ENCODE peak calls at places on chromosomes 16 and 17, in ten cellular contexts. One of them, this sample, is unnamed.

GRCh38 chr16:86396918-86397317 is 113.4 kb upstream of the FOXF1 start:
- DNase-seq in amniotic stem cell: peak
- DNase-seq in K562: no peak
- DNase-seq in activated gamma-delta T cell treated with Interleukin-2 at 50 U/mL for 16 hours: no peak
- DNase-seq in T-helper 1 cell: no peak
- DNase-seq in left colon: peak
- DNase-seq in activated naive CD4-positive, alpha-beta T cell: no peak
- DNase-seq in neural crest cell: no peak
- DNase-seq in HS-5: no peak
- DNase-seq in iris pigment epithelial cell: peak
- DNase-seq in this sample: no peak

GRCh38 chr17:74919440-74920305 is 3.4 kb downstream of the USH1G start:
- DNase-seq in amniotic stem cell: no peak
- DNase-seq in K562: no peak
- DNase-seq in activated gamma-delta T cell treated with Interleukin-2 at 50 U/mL for 16 hours: no peak
- DNase-seq in T-helper 1 cell: no peak
- DNase-seq in left colon: no peak
- DNase-seq in activated naive CD4-positive, alpha-beta T cell: no peak
- DNase-seq in neural crest cell: no peak
- DNase-seq in HS-5: no peak
- DNase-seq in iris pigment epithelial cell: no peak
- DNase-seq in this sample: no peak

GRCh38 chr17:6084226-6085161 is 14.3 kb downstream of the WSCD1 start:
- DNase-seq in amniotic stem cell: no peak
- DNase-seq in K562: no peak
- DNase-seq in activated gamma-delta T cell treated with Interleukin-2 at 50 U/mL for 16 hours: no peak
- DNase-seq in T-helper 1 cell: no peak
- DNase-seq in left colon: no peak
- DNase-seq in activated naive CD4-positive, alpha-beta T cell: no peak
- DNase-seq in neural crest cell: peak
- DNase-seq in HS-5: no peak
- DNase-seq in iris pigment epithelial cell: no peak
- DNase-seq in this sample: no peak

GRCh38 chr17:33262724-33263123 is 30.4 kb downstream of the ASIC2 start:
- DNase-seq in amniotic stem cell: no peak
- DNase-seq in K562: no peak
- DNase-seq in activated gamma-delta T cell treated with Interleukin-2 at 50 U/mL for 16 hours: no peak
- DNase-seq in T-helper 1 cell: no peak
- DNase-seq in left colon: no peak
- DNase-seq in activated naive CD4-positive, alpha-beta T cell: no peak
- DNase-seq in neural crest cell: no peak
- DNase-seq in HS-5: no peak
- DNase-seq in iris pigment epithelial cell: no peak
- DNase-seq in this sample: no peak

GRCh38 chr17:20189322-20189721 is 180.2 kb downstream of the SPECC1 start:
- DNase-seq in amniotic stem cell: no peak
- DNase-seq in K562: no peak
- DNase-seq in activated gamma-delta T cell treated with Interleukin-2 at 50 U/mL for 16 hours: no peak
- DNase-seq in T-helper 1 cell: no peak
- DNase-seq in left colon: no peak
- DNase-seq in activated naive CD4-positive, alpha-beta T cell: no peak
- DNase-seq in neural crest cell: peak
- DNase-seq in HS-5: no peak
- DNase-seq in iris pigment epithelial cell: peak
- DNase-seq in this sample: no peak

GRCh38 chr16:85757341-85757822 is 6.5 kb upstream of the C16orf74 start:
- DNase-seq in amniotic stem cell: no peak
- DNase-seq in K562: no peak
- DNase-seq in activated gamma-delta T cell treated with Interleukin-2 at 50 U/mL for 16 hours: no peak
- DNase-seq in T-helper 1 cell: no peak
- DNase-seq in left colon: no peak
- DNase-seq in activated naive CD4-positive, alpha-beta T cell: no peak
- DNase-seq in neural crest cell: no peak
- DNase-seq in HS-5: peak
- DNase-seq in iris pigment epithelial cell: peak
- DNase-seq in this sample: no peak

GRCh38 chr17:81994593-81995462 is 17.4 kb downstream of the ASPSCR1 start:
- DNase-seq in amniotic stem cell: no peak
- DNase-seq in K562: no peak
- DNase-seq in activated gamma-delta T cell treated with Interleukin-2 at 50 U/mL for 16 hours: no peak
- DNase-seq in T-helper 1 cell: no peak
- DNase-seq in left colon: no peak
- DNase-seq in activated naive CD4-positive, alpha-beta T cell: no peak
- DNase-seq in neural crest cell: no peak
- DNase-seq in HS-5: no peak
- DNase-seq in iris pigment epithelial cell: no peak
- DNase-seq in this sample: no peak

GRCh38 chr16:4285167-4285566 is 12.3 kb upstream of the TFAP4 start:
- DNase-seq in amniotic stem cell: no peak
- DNase-seq in K562: peak
- DNase-seq in activated gamma-delta T cell treated with Interleukin-2 at 50 U/mL for 16 hours: no peak
- DNase-seq in T-helper 1 cell: no peak
- DNase-seq in left colon: no peak
- DNase-seq in activated naive CD4-positive, alpha-beta T cell: no peak
- DNase-seq in neural crest cell: no peak
- DNase-seq in HS-5: no peak
- DNase-seq in iris pigment epithelial cell: no peak
- DNase-seq in this sample: no peak

GRCh38 chr16:87143661-87144121 is 173.5 kb downstream of the C16orf95 start:
- DNase-seq in amniotic stem cell: no peak
- DNase-seq in K562: no peak
- DNase-seq in activated gamma-delta T cell treated with Interleukin-2 at 50 U/mL for 16 hours: no peak
- DNase-seq in T-helper 1 cell: no peak
- DNase-seq in left colon: no peak
- DNase-seq in activated naive CD4-positive, alpha-beta T cell: no peak
- DNase-seq in neural crest cell: no peak
- DNase-seq in HS-5: no peak
- DNase-seq in iris pigment epithelial cell: no peak
- DNase-seq in this sample: no peak

GRCh38 chr16:67372664-67373063 is 20.6 kb downstream of the TPPP3 start:
- DNase-seq in amniotic stem cell: no peak
- DNase-seq in K562: no peak
- DNase-seq in activated gamma-delta T cell treated with Interleukin-2 at 50 U/mL for 16 hours: no peak
- DNase-seq in T-helper 1 cell: no peak
- DNase-seq in left colon: no peak
- DNase-seq in activated naive CD4-positive, alpha-beta T cell: no peak
- DNase-seq in neural crest cell: no peak
- DNase-seq in HS-5: no peak
- DNase-seq in iris pigment epithelial cell: no peak
- DNase-seq in this sample: no peak

GRCh38 chr16:11800385-11800718 is 3.3 kb upstream of the ZC3H7A start:
- DNase-seq in amniotic stem cell: no peak
- DNase-seq in K562: no peak
- DNase-seq in activated gamma-delta T cell treated with Interleukin-2 at 50 U/mL for 16 hours: no peak
- DNase-seq in T-helper 1 cell: no peak
- DNase-seq in left colon: no peak
- DNase-seq in activated naive CD4-positive, alpha-beta T cell: no peak
- DNase-seq in neural crest cell: no peak
- DNase-seq in HS-5: no peak
- DNase-seq in iris pigment epithelial cell: no peak
- DNase-seq in this sample: no peak

GRCh38 chr17:4897785-4898184 is 1.6 kb upstream of the C17orf107 start:
- DNase-seq in amniotic stem cell: no peak
- DNase-seq in K562: no peak
- DNase-seq in activated gamma-delta T cell treated with Interleukin-2 at 50 U/mL for 16 hours: no peak
- DNase-seq in T-helper 1 cell: no peak
- DNase-seq in left colon: no peak
- DNase-seq in activated naive CD4-positive, alpha-beta T cell: no peak
- DNase-seq in neural crest cell: no peak
- DNase-seq in HS-5: no peak
- DNase-seq in iris pigment epithelial cell: no peak
- DNase-seq in this sample: no peak

GRCh38 chr17:77734371-77735050 is 224.0 kb upstream of the TNRC6C start:
- DNase-seq in amniotic stem cell: no peak
- DNase-seq in K562: peak
- DNase-seq in activated gamma-delta T cell treated with Interleukin-2 at 50 U/mL for 16 hours: no peak
- DNase-seq in T-helper 1 cell: no peak
- DNase-seq in left colon: peak
- DNase-seq in activated naive CD4-positive, alpha-beta T cell: no peak
- DNase-seq in neural crest cell: no peak
- DNase-seq in HS-5: no peak
- DNase-seq in iris pigment epithelial cell: peak
- DNase-seq in this sample: no peak

This sample was measured in Peyer's patch.